ENCODE peak calls at places on chromosomes 16 and 17, in five cellular contexts. I is uterus, E is spleen, N is adrenal gland, W is GM23248. G is an unnamed sample. For H3K36me3, the result is how much of the 10 kb centered on the place peaks cover.

GRCh38 chr16:29811896-29812665 is at the start of gene PRRT2:
- DNase-seq in I (peak), E (peak), N (peak), W (peak), G (peak)

GRCh38 chr16:47578573-47578972 is 117.4 kb downstream of the PHKB start:
- DNase-seq in I (no peak), E (no peak), N (no peak), W (peak), G (no peak)

GRCh38 chr17:19264277-19264676 is 27.1 kb downstream of the EPN2 start:
- DNase-seq in I (no peak), E (no peak), N (no peak), W (no peak), G (no peak)

GRCh38 chr16:83935858-83936255 is 17.2 kb upstream of the OSGIN1 start:
- DNase-seq in I (no peak), E (no peak), N (no peak), W (no peak), G (no peak)

GRCh38 chr17:60138769-60139437 is 10.9 kb upstream of the CA4 start:
- DNase-seq in I (no peak), E (no peak), N (peak), W (no peak), G (no peak)

GRCh38 chr16:81449899-81450608 is 5.4 kb downstream of the CMIP start:
- DNase-seq in I (no peak), E (no peak), N (no peak), W (no peak), G (no peak)

GRCh38 chr16:82936941-82937551 is 310.3 kb downstream of the CDH13 start:
- DNase-seq in I (no peak), E (no peak), N (no peak), W (peak), G (no peak)

GRCh38 chr16:58638148-58639036 is 8.8 kb upstream of the CNOT1 start:
- DNase-seq in I (peak), E (no peak), N (peak), W (peak), G (peak)

GRCh38 chr17:83084214-83084613 is 4.8 kb downstream of the METRNL start:
- DNase-seq in I (no peak), E (no peak), N (no peak), W (no peak), G (no peak)

GRCh38 chr16:66001432-66001831 is 365.1 kb upstream of the CDH5 start:
- DNase-seq in I (no peak), E (no peak), N (no peak), W (no peak), G (no peak)

GRCh38 chr17:8918811-8919210 is 46.7 kb downstream of the PIK3R5 start:
- DNase-seq in I (no peak), E (no peak), N (no peak), W (peak), G (no peak)

GRCh38 chr17:50308666-50309065 is 34.4 kb downstream of the TMEM92 start:
- DNase-seq in I (no peak), E (no peak), N (no peak), W (peak), G (no peak)

GRCh38 chr17:15409721-15410247 is 57.6 kb downstream of the CDRT4 start:
- DNase-seq in I (peak), E (no peak), N (no peak), W (peak), G (no peak)

GRCh38 chr17:40340880-40341807 is 23.4 kb downstream of the GJD3 start:
- DNase-seq in I (peak), E (peak), N (peak), W (peak), G (peak)

GRCh38 chr16:31354394-31355291 is at the start of gene ITGAX:
- DNase-seq in I (no peak), E (peak), N (peak), W (peak), G (no peak)

GRCh38 chr16:52498640-52499039 is 48.3 kb downstream of the TOX3 start:
- DNase-seq in I (no peak), E (no peak), N (no peak), W (no peak), G (no peak)

GRCh38 chr16:64700628-64701027 is 421.2 kb downstream of the CDH11 start:
- DNase-seq in I (no peak), E (peak), N (no peak), W (no peak), G (no peak)

GRCh38 chr17:45918241-45918745 is 23.9 kb downstream of the MAPT start:
- DNase-seq in I (no peak), E (no peak), N (no peak), W (no peak), G (no peak)

GRCh38 chr17:65297384-65297783 is 160.2 kb downstream of the RGS9 start:
- DNase-seq in I (no peak), E (no peak), N (no peak), W (peak), G (no peak)

GRCh38 chr17:1188812-1189211 is 9.0 kb upstream of the ABR start:
- DNase-seq in I (peak), E (no peak), N (peak), W (peak), G (peak)

GRCh38 chr16:68275611-68276191 is 11.4 kb downstream of the SLC7A6 start:
- DNase-seq in I (no peak), E (no peak), N (no peak), W (no peak), G (no peak)

GRCh38 chr17:81682565-81683207 is 911 bp downstream of the ARL16 start:
- DNase-seq in I (no peak), E (no peak), N (no peak), W (peak), G (no peak)

GRCh38 chr17:27326051-27326450 is 32.1 kb downstream of the WSB1 start:
- DNase-seq in I (no peak), E (no peak), N (no peak), W (no peak), G (no peak)

GRCh38 chr16:89193021-89193575 is 7.2 kb downstream of the SLC22A31 start:
- DNase-seq in I (no peak), E (peak), N (peak), W (peak), G (no peak)

GRCh38 chr16:68227183-68227793 is 8.6 kb downstream of the ESRP2 start:
- DNase-seq in I (no peak), E (no peak), N (no peak), W (no peak), G (no peak)

GRCh38 chr16:68539704-68540370 is 746 bp downstream of the ZFP90 start:
- DNase-seq in I (no peak), E (no peak), N (no peak), W (peak), G (no peak)

GRCh38 chr17:45016823-45017222 is 34.6 kb downstream of the DCAKD start:
- DNase-seq in I (no peak), E (no peak), N (no peak), W (peak), G (no peak)

GRCh38 chr17:79420318-79421243 is 190.3 kb downstream of the RBFOX3 start:
- DNase-seq in I (peak), E (no peak), N (no peak), W (peak), G (no peak)

GRCh38 chr17:72205801-72206200 is 85.0 kb downstream of the SOX9 start:
- DNase-seq in I (no peak), E (no peak), N (no peak), W (no peak), G (no peak)

GRCh38 chr16:64468515-64469090 is 653.3 kb downstream of the CDH11 start:
- DNase-seq in I (no peak), E (no peak), N (no peak), W (no peak), G (no peak)

GRCh38 chr16:9075299-9076071 is 16.0 kb upstream of the HAPSTR1 start:
- DNase-seq in I (no peak), E (no peak), N (no peak), W (no peak), G (no peak)

GRCh38 chr17:65797809-65798208 is 236.4 kb upstream of the AXIN2 start:
- DNase-seq in I (no peak), E (no peak), N (no peak), W (peak), G (no peak)

GRCh38 chr16:88870608-88871348 is 4.3 kb upstream of the PABPN1L start:
- DNase-seq in I (no peak), E (no peak), N (no peak), W (no peak), G (no peak)

GRCh38 chr16:9801651-9802050 is 380.6 kb downstream of the GRIN2A start:
- DNase-seq in I (no peak), E (no peak), N (no peak), W (no peak), G (no peak)

GRCh38 chr16:13269905-13270528 is 368.6 kb downstream of the SHISA9 start:
- DNase-seq in I (no peak), E (no peak), N (no peak), W (no peak), G (no peak)

GRCh38 chr16:25988089-25988488 is 296.3 kb downstream of the HS3ST4 start:
- DNase-seq in I (no peak), E (no peak), N (no peak), W (no peak), G (no peak)

GRCh38 chr16:70395345-70395901 is 43.5 kb downstream of the ST3GAL2 start:
- DNase-seq in I (no peak), E (peak), N (peak), W (peak), G (no peak)

GRCh38 chr17:41620583-41621434 is 3.6 kb downstream of the KRT17 start:
- DNase-seq in I (no peak), E (peak), N (no peak), W (peak), G (no peak)

GRCh38 chr16:79261944-79262552 is 338.5 kb downstream of the MAF start:
- DNase-seq in I (no peak), E (no peak), N (no peak), W (no peak), G (no peak)

GRCh38 chr16:50012182-50012581 is 12.8 kb upstream of the CNEP1R1 start:
- DNase-seq in I (no peak), E (no peak), N (no peak), W (no peak), G (no peak)

GRCh38 chr16:50011707-50012106 is 13.3 kb upstream of the CNEP1R1 start:
- DNase-seq in I (no peak), E (no peak), N (no peak), W (no peak), G (no peak)

GRCh38 chr16:50007744-50008143 is 17.3 kb upstream of the CNEP1R1 start:
- DNase-seq in I (no peak), E (no peak), N (no peak), W (no peak), G (no peak)

GRCh38 chr16:50006954-50007353 is 18.1 kb upstream of the CNEP1R1 start:
- DNase-seq in I (no peak), E (no peak), N (no peak), W (no peak), G (no peak)

GRCh38 chr16:50010212-50010611 is 14.8 kb upstream of the CNEP1R1 start:
- DNase-seq in I (no peak), E (no peak), N (no peak), W (no peak), G (no peak)
- H3K36me3 ChIP-seq in I (under half), E (under half), N (under half), W (under half), G (under half)

DNA sequence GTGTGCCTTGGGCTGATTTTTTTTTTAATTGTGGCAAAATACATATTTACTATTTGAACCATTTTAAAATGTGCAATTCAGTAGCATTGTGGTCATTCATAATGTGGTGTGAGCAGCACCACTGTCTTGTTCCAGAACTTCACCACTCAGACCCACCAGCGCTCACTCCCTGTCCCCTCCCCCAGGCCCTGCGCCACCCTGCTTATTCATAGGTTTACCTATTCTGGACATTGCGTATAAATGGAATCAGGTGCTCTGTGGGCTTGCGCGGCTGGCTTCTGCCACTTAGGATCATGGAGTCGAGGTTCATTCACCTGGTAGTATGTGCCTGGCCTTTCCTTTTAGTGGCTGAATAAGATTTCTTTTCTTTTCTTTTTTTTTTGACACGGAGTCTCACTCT is 59.4 kb downstream of the NT5M start:
- DNase-seq in I (peak), E (peak), N (no peak), W (no peak), G (peak)
- H3K36me3 ChIP-seq in I (under half), E (under half), N (under half), W (under half), G (under half)

GRCh38 chr17:76723812-76724211 is 2.6 kb downstream of the JMJD6 start:
- DNase-seq in I (no peak), E (no peak), N (no peak), W (no peak), G (no peak)
- H3K36me3 ChIP-seq in I (under half), E (half or more), N (half or more), W (half or more), G (half or more)

GRCh38 chr16:3518983-3519343 is 18.2 kb downstream of the CLUAP1 start:
- DNase-seq in I (no peak), E (no peak), N (no peak), W (no peak), G (no peak)
- H3K36me3 ChIP-seq in I (under half), E (half or more), N (half or more), W (under half), G (half or more)

GRCh38 chr17:35132099-35132498 is 10.0 kb downstream of the NLE1 start:
- DNase-seq in I (no peak), E (no peak), N (no peak), W (no peak), G (no peak)
- H3K36me3 ChIP-seq in I (under half), E (half or more), N (half or more), W (under half), G (half or more)

GRCh38 chr17:49002766-49003165 is 5.6 kb downstream of the IGF2BP1 start:
- DNase-seq in I (no peak), E (no peak), N (no peak), W (no peak), G (no peak)
- H3K36me3 ChIP-seq in I (under half), E (under half), N (under half), W (under half), G (under half)

G was measured in suprapubic skin.